ENCODE peak calls at places on chromosomes 11 and 22, in seven cellular contexts. T, M, R, E, H, V and U are unnamed samples.

GRCh38 chr11:87255589-87255988 is 217.9 kb downstream of the TMEM135 start:
- DNase-seq in T (no peak), M (no peak), R (no peak), E (no peak), H (no peak), V (no peak), U (no peak)

GRCh38 chr11:70142171-70142875 is 60.8 kb upstream of the FADD start:
- DNase-seq in T (no peak), M (no peak), R (no peak), E (no peak), H (no peak), V (no peak), U (no peak)

GRCh38 chr11:16767957-16768356 is 29.5 kb downstream of the C11orf58 start:
- DNase-seq in T (no peak), M (no peak), R (no peak), E (no peak), H (no peak), V (no peak), U (no peak)

GRCh38 chr11:77073328-77074001 is 6.7 kb downstream of the CAPN5 start:
- DNase-seq in T (no peak), M (peak), R (no peak), E (peak), H (peak), V (peak), U (peak)

GRCh38 chr11:113874096-113874919 is 1.1 kb downstream of the USP28 start:
- DNase-seq in T (no peak), M (no peak), R (no peak), E (no peak), H (no peak), V (no peak), U (peak)

GRCh38 chr22:36608987-36609386 is 80.0 kb upstream of the EIF3D start:
- DNase-seq in T (no peak), M (no peak), R (no peak), E (no peak), H (no peak), V (no peak), U (no peak)

GRCh38 chr11:3169235-3169951 is 4.3 kb upstream of the OSBPL5 start:
- DNase-seq in T (no peak), M (peak), R (no peak), E (no peak), H (no peak), V (peak), U (peak)

GRCh38 chr11:129376658-129377341 is 1.2 kb downstream of the BARX2 start:
- DNase-seq in T (no peak), M (no peak), R (no peak), E (no peak), H (no peak), V (no peak), U (no peak)

GRCh38 chr11:64461081-64461480 is 102.1 kb downstream of the RPS6KA4 start:
- DNase-seq in T (no peak), M (no peak), R (no peak), E (no peak), H (no peak), V (no peak), U (no peak)

GRCh38 chr11:1741741-1742140 is 8.7 kb downstream of the IFITM10 start:
- DNase-seq in T (no peak), M (no peak), R (no peak), E (no peak), H (no peak), V (no peak), U (no peak)

GRCh38 chr11:115959098-115959497 is 454.9 kb upstream of the CADM1 start:
- DNase-seq in T (no peak), M (no peak), R (no peak), E (no peak), H (peak), V (no peak), U (no peak)

GRCh38 chr22:22431271-22432220 is 77.0 kb downstream of the ZNF280B start:
- DNase-seq in T (peak), M (peak), R (peak), E (peak), H (peak), V (peak), U (peak)

GRCh38 chr11:33005175-33005574 is 10.5 kb upstream of the DEPDC7 start:
- DNase-seq in T (no peak), M (no peak), R (no peak), E (no peak), H (no peak), V (no peak), U (no peak)

GRCh38 chr22:20155330-20156041 is 4.6 kb upstream of the CCDC188 start:
- DNase-seq in T (no peak), M (peak), R (no peak), E (peak), H (peak), V (peak), U (peak)

GRCh38 chr11:112632866-112633505 is 328.2 kb upstream of the NCAM1 start:
- DNase-seq in T (no peak), M (no peak), R (no peak), E (no peak), H (no peak), V (peak), U (peak)